ENCODE peak calls at places on chromosomes 6 and 20, in five cellular contexts. Q is GM12878, A is suprapubic skin, Y is aorta, X is right cardiac atrium. O is an unnamed sample. For H3K27me3 and H3K4me1, the result is how much of the 10 kb centered on the place peaks cover.

GRCh38 chr6:30847421-30847970 is 36.8 kb upstream of the DDR1 start:
- DNase-seq in Y (no peak), Q (no peak), A (no peak), X (no peak), O (no peak)

GRCh38 chr20:32252189-32252588 is 25.3 kb upstream of the KIF3B start:
- DNase-seq in Y (no peak), X (no peak), A (no peak), Q (no peak), O (no peak)

GRCh38 chr20:33169176-33169794 is 1.3 kb downstream of the BPIFA2 start:
- DNase-seq in Q (no peak), A (no peak), X (no peak), Y (no peak), O (no peak)

GRCh38 chr20:47453167-47453782 is 48.4 kb upstream of the NCOA3 start:
- DNase-seq in X (no peak), Q (peak), A (no peak), Y (no peak), O (no peak)

GRCh38 chr20:32511358-32512046 is 73.6 kb downstream of the NOL4L start:
- DNase-seq in X (no peak), A (no peak), Y (peak), Q (no peak), O (no peak)

GRCh38 chr20:53934421-53935352 is 135.7 kb downstream of the BCAS1 start:
- DNase-seq in X (peak), Y (no peak), Q (no peak), A (no peak), O (no peak)

GRCh38 chr20:57005146-57005933 is 261.1 kb downstream of the BMP7 start:
- DNase-seq in A (no peak), Q (no peak), X (no peak), Y (no peak), O (no peak)

GRCh38 chr20:6838181-6838826 is 70.8 kb downstream of the BMP2 start:
- DNase-seq in Y (no peak), X (no peak), Q (peak), A (no peak), O (no peak)

GRCh38 chr20:1242530-1242929 is 16.7 kb downstream of the RAD21L1 start:
- DNase-seq in A (no peak), Q (no peak), Y (no peak), X (no peak), O (no peak)

GRCh38 chr6:97023982-97024381 is 99.5 kb downstream of the KLHL32 start:
- DNase-seq in Q (no peak), A (no peak), X (no peak), Y (no peak), O (no peak)

GRCh38 chr6:20700375-20700774 is 166.1 kb downstream of the CDKAL1 start:
- DNase-seq in X (no peak), Q (no peak), A (no peak), Y (no peak), O (no peak)

GRCh38 chr6:43937236-43938177 is 167.5 kb downstream of the VEGFA start:
- DNase-seq in X (peak), Y (peak), A (peak), Q (no peak), O (no peak)

GRCh38 chr6:1747531-1747930 is 137.8 kb downstream of the FOXC1 start:
- DNase-seq in A (no peak), Y (no peak), X (no peak), Q (no peak), O (no peak)

GRCh38 chr6:49565855-49566254 is 15.4 kb downstream of the C6orf141 start:
- DNase-seq in X (peak), A (no peak), Q (no peak), Y (no peak), O (no peak)

GRCh38 chr6:20744911-20745557 is 210.8 kb downstream of the CDKAL1 start:
- DNase-seq in A (no peak), X (no peak), Y (no peak), Q (no peak), O (no peak)

DNA sequence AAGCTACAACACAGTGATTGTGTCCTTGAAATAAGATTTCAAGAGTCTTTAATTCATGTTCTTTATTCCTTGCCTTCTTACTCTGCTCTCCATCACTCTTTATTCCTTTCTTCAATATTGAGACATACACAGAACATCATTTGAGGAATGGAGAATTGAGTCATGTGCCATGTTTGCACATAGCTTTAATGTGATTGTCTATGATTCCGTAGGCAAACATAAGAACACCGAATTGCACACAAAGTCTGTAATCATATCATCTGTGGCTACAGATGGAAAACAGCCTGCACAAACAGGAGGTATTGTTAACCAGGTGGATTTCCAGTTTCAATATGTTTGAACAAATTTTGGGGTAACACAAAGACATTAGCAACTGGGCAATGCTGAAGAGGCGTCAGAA is 571.6 kb upstream of the GJE1 start:
- DNase-seq in Q (no peak), X (no peak), Y (no peak), A (no peak), O (no peak)
- H3K27ac ChIP-seq in Q (no peak), X (no peak), Y (no peak), A (no peak), O (no peak)

DNA sequence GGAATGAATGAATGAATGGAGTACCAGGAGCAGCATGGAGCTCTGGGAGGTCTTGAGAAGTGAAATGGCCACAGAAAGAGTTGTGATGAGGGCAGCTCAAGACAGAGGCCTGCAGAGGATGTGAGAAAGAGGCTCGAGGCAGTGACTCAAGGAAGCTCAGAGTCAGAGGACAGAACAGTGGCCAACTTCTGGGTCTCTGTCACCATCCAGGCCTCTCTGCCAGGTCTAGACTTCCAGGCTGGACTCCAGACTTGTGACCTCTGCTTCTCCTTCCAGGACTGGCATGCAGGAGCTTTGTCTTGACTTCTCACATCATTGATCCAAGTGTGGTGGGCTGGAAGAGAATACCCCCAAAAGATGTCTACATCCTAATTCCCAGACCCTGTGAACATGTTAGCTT is 119.8 kb downstream of the TOX2 start:
- DNase-seq in A (no peak), Q (no peak), X (no peak), Y (no peak), O (no peak)
- H3K27me3 ChIP-seq in A (under half), Q (under half), X (under half), Y (under half), O (under half)

DNA sequence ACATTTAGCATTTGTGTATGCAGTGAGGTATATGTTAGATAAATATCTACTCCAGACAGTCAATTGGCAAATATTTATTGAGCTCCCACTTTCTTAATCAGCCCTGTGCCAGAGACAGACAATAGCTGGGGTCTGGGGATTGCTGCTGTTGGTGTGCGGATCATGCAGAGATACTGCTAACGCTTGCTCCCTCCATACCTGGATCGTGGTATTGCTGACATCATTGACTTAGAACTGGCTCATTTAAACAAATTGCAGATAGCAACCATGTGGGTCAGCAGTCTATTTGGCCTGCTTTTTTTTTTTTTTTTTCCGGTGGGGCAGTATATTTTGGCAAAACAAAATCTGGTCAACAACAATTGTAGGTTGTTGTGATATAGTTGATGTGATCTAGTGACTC is 9.5 kb downstream of the ARID1B start:
- DNase-seq in Q (no peak), X (no peak), A (no peak), Y (no peak), O (no peak)
- H3K4me1 ChIP-seq in Q (under half), X (under half), A (half or more), Y (under half), O (half or more)

GRCh38 chr6:149210376-149210775 is 107.1 kb upstream of the TAB2 start:
- DNase-seq in Q (no peak), A (no peak), X (no peak), Y (no peak), O (no peak)
- H3K27ac ChIP-seq in Q (peak), A (no peak), X (no peak), Y (no peak), O (no peak)

DNA sequence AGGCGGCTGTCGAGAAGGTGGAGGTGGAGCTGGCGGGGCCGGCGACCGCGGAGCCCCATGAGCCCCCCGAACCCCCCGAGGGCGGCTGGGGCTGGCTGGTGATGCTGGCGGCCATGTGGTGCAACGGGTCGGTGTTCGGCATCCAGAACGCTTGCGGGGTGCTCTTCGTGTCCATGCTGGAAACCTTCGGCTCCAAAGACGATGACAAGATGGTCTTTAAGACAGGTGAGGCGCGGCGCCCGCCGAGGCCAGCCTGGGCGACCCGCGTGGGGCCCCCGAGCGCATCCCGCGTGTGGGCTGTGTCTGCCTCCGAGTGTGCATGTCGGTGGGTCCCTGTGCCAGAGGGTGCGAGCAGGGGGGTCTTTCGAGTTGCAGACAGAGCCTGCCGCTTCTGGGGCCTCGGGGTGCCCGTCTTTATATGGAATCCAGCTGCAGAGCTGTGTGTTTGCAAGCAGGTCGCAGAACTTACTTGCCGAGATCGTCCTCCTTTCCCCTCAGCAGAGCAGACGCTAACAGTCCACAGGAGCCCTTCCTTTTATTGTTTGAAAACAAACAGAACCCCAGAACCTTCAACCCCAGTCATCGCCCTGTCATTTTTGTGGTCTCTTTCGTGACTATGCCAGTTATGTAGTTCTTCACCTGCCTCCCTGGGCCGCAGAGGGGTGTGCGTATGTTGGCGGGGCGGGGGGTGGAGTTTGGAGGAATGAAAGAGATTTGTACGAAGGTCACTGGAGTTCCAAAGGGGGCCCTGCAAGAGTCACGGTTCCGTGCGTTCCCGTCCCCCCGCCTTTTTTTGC is 766 bp downstream of the SLC16A10 start:
- DNase-seq in Q (no peak), Y (no peak), X (peak), A (peak), O (peak)
- H3K27me3 ChIP-seq in Q (under half), Y (under half), X (under half), A (under half), O (under half)

DNA sequence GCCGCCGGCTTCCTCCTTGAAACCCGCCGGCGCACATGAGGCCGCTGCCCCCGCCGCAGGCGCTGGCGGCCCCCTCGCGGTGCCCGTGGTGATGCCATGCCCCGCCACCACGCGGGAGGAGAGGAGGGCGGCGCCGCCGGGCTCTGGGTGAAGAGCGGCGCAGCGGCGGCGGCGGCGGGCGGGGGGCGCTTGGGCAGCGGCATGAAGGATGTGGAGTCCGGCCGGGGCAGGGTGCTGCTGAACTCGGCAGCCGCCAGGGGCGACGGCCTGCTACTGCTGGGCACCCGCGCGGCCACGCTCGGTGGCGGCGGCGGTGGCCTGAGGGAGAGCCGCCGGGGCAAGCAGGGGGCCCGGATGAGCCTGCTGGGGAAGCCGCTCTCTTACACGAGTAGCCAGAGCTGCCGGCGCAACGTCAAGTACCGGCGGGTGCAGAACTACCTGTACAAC is 253 bp downstream of the KCNQ5 start:
- DNase-seq in X (peak), A (peak), Y (peak), Q (no peak), O (peak)
- H3K4me1 ChIP-seq in X (under half), A (under half), Y (under half), Q (under half), O (under half)

GRCh38 chr20:51095755-51096509 is 73.0 kb upstream of the KCNG1 start:
- DNase-seq in Y (no peak), X (no peak), Q (no peak), A (no peak), O (no peak)

GRCh38 chr20:51091564-51092195 is 68.8 kb upstream of the KCNG1 start:
- DNase-seq in X (no peak), A (no peak), Y (no peak), Q (no peak), O (no peak)

GRCh38 chr20:51094221-51094620 is 71.3 kb upstream of the KCNG1 start:
- DNase-seq in X (no peak), A (no peak), Y (no peak), Q (no peak), O (no peak)

GRCh38 chr20:51092238-51092822 is 69.4 kb upstream of the KCNG1 start:
- DNase-seq in X (no peak), Q (no peak), A (no peak), Y (no peak), O (no peak)

DNA sequence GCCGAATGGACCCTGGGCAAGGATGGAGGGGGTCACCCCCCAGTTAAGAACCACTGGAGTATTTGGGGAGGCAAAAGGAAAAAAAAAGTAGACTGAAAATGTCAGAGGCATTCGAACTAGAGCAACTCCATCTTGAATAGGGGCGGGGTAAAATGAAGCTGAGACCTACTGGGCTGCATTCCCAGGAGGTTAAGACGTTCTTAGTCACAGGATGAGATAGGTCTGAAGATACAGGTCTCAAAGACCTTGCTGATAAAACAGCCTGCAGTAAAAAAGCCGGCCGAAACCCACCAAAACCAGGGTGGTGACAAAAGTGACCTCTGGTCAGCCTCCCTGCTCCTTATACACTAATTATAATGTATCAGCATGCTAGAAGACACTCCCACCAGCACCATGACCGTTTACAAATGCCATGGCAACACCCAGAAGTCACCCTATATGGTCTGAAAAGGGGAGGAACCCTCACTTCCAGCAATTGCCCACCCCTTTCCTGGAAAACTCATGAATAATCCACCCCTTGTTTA is 70.4 kb upstream of the KCNG1 start:
- DNase-seq in Q (no peak), Y (no peak), A (no peak), X (no peak), O (no peak)
- H3K27ac ChIP-seq in Q (no peak), Y (no peak), A (no peak), X (no peak), O (no peak)

DNA sequence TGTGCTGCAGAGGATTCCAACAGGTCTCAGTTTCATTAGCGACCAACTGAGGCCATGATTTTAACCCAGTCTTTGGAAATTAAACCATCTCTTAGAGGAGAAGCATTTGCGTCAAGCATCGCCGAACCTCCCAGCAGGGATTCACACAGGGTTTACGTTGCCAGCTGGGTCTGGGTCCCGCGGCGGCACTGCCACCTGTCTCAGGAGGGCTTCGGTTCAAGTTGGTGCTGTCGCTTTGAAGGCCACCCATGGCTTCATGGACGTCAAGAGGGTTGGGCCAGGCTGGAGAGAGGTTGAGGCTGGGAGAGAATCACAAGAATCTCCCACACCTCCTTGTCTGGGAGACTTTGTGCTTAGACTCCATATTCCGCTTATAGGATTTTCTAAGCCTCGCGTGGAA is 43.0 kb upstream of the FRMD1 start:
- DNase-seq in X (no peak), Q (no peak), A (peak), Y (peak), O (no peak)
- H3K27me3 ChIP-seq in X (under half), Q (under half), A (under half), Y (under half), O (under half)

GRCh38 chr6:131381052-131381451 is 192.0 kb upstream of the ARG1 start:
- DNase-seq in A (no peak), Y (no peak), Q (no peak), X (no peak), O (peak)

GRCh38 chr6:131379951-131380350 is 193.1 kb upstream of the ARG1 start:
- DNase-seq in Q (no peak), A (no peak), Y (no peak), X (no peak), O (no peak)

GRCh38 chr6:131378874-131379273 is 194.2 kb upstream of the ARG1 start:
- DNase-seq in A (no peak), X (no peak), Q (no peak), Y (no peak), O (no peak)

GRCh38 chr6:131372535-131372934 is 200.5 kb upstream of the ARG1 start:
- DNase-seq in X (no peak), A (no peak), Q (no peak), Y (no peak), O (no peak)

GRCh38 chr6:131377112-131377511 is 195.9 kb upstream of the ARG1 start:
- DNase-seq in Q (no peak), Y (no peak), A (no peak), X (no peak), O (no peak)
- H3K4me1 ChIP-seq in Q (under half), Y (under half), A (under half), X (under half), O (under half)